ENCODE peak calls at places on chromosome X, in four cellular contexts. F, N, R and O are unnamed samples.

GRCh38 chrX:40646489-40647306 is 663 bp downstream of the CXorf38 start:
- DNase-seq in F (peak; percentile 75), N (no peak), R (peak; percentile 39), O (no peak)

GRCh38 chrX:65697915-65698796 is 30.7 kb downstream of the MSN start:
- DNase-seq in F (no peak), R (peak; percentile 39), N (no peak), O (no peak)

GRCh38 chrX:120365320-120365719 is 3.4 kb downstream of the ATP1B4 start:
- DNase-seq in F (no peak), R (peak; percentile 23), N (no peak), O (no peak)

GRCh38 chrX:68992998-68993397 is 164.2 kb downstream of the EFNB1 start:
- DNase-seq in F (peak; percentile 25), R (no peak), N (no peak), O (peak; percentile 76)

GRCh38 chrX:51862920-51863319 is 30.5 kb upstream of the MAGED1 start:
- DNase-seq in R (no peak), F (no peak), N (no peak), O (no peak)

GRCh38 chrX:19832186-19832965 is 55.0 kb downstream of the SH3KBP1 start:
- DNase-seq in N (no peak), R (no peak), F (no peak), O (peak; percentile 66)

GRCh38 chrX:9231491-9231890 is 197.6 kb upstream of the FAM9B start:
- DNase-seq in F (no peak), R (peak; percentile 34), N (no peak), O (no peak)

GRCh38 chrX:41085105-41085882 is at the start of gene USP9X:
- DNase-seq in F (peak; percentile 95), N (peak; percentile 67), R (peak; percentile 93), O (peak; percentile 96)

GRCh38 chrX:3811331-3812311 is 98.2 kb upstream of the PRKX start:
- DNase-seq in R (peak; percentile 69), F (no peak), N (no peak), O (no peak)

GRCh38 chrX:110120025-110120424 is 117.1 kb downstream of the TMEM164 start:
- DNase-seq in F (no peak), R (no peak), N (no peak), O (no peak)

GRCh38 chrX:85992811-85993229 is 54.5 kb downstream of the CHM start:
- DNase-seq in F (no peak), R (peak; percentile 56), N (no peak), O (no peak)

GRCh38 chrX:40061871-40062524 is 35.8 kb downstream of the BCOR start:
- DNase-seq in R (no peak), N (no peak), F (no peak), O (no peak)

GRCh38 chrX:39472161-39472560 is 625.6 kb downstream of the BCOR start:
- DNase-seq in R (no peak), N (no peak), F (no peak), O (no peak)

GRCh38 chrX:32408389-32408788 is 803.0 kb downstream of the DMD start:
- DNase-seq in N (no peak), F (no peak), R (peak; percentile 13), O (no peak)

GRCh38 chrX:63506320-63506719 is 155.2 kb upstream of the SPIN4 start:
- DNase-seq in F (no peak), N (no peak), R (peak; percentile 66), O (no peak)

GRCh38 chrX:2707334-2707760 is 16.3 kb downstream of the CD99 start:
- DNase-seq in R (peak; percentile 88), F (peak; percentile 87), N (no peak), O (no peak)

GRCh38 chrX:70139736-70140135 is 6.5 kb downstream of the IGBP1 start:
- DNase-seq in R (no peak), F (no peak), N (no peak), O (no peak)

GRCh38 chrX:38929966-38930421 is 128.7 kb downstream of the MID1IP1 start:
- DNase-seq in R (peak; percentile 5), F (no peak), N (no peak), O (no peak)

GRCh38 chrX:37800762-37801161 is 20.9 kb downstream of the CYBB start:
- DNase-seq in R (peak; percentile 16), N (no peak), F (no peak), O (no peak)

GRCh38 chrX:136275553-136275952 is 24.4 kb upstream of the MAP7D3 start:
- DNase-seq in N (no peak), R (no peak), F (no peak), O (no peak)

GRCh38 chrX:47751670-47752069 is 85.0 kb upstream of the ZNF81 start:
- DNase-seq in N (no peak), R (peak; percentile 51), F (no peak), O (no peak)

GRCh38 chrX:18410038-18410437 is 15.4 kb upstream of the CDKL5 start:
- DNase-seq in N (no peak), R (peak; percentile 75), F (no peak), O (no peak)

GRCh38 chrX:139332441-139332840 is 198.1 kb upstream of the F9 start:
- DNase-seq in R (no peak), F (no peak), N (no peak), O (no peak)

GRCh38 chrX:153777261-153778090 is 3.4 kb upstream of the SRPK3 start:
- DNase-seq in R (no peak), F (no peak), N (no peak), O (no peak)

GRCh38 chrX:45602151-45602550 is 401.5 kb upstream of the DIPK2B start:
- DNase-seq in N (no peak), R (peak; percentile 68), F (no peak), O (no peak)

GRCh38 chrX:155577682-155578081 is 35.1 kb downstream of the TMLHE start:
- DNase-seq in R (no peak), F (no peak), N (no peak), O (no peak)
- TF ChIP-seq CTCF in R (no peak), F (no peak), N (no peak), O (no peak)

DNA sequence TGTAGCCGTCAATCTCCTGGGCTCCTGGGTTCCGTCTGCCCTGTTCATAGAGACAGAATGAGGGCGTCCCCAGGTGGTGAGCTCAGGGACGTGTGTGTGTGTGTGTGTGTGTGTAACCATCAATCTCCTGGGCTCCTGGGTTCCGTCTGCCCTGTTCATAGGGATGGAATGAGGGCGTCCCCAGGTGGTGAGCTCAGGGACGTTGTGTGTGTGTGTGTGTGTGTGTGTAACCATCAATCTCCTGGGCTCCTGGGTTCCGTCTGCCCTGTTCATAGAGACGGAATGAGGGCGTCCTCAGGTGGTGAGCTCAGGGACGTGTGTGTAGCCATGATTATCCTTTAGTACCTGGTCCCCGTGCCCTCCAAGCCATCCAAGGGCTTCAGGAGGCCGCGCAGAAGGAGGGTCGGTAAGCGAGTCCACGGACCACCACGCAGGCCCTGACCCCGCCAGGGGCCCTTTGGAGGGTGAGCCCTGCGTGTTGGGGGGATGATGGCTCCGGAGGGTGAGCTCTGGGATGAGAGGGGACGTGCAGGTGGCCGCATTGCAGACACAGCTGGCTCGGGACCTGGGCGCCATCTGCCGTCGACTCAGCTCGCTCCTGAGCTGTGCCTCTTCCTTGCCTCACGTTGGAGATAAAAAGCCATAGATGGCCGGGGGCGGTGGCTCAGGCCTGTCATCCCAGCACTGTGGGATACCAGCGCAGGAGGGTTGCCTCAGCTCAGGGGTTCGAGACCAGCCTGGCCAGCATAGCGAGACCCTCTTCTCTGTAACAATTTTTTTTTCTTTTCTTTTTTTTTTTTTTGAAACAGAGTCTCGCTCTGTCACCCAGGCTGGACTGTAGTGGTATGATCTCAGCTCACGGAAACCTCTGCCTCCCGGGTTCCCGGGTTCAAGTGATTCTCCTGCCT is 5.4 kb upstream of the GTPBP6 start:
- DNase-seq in N (no peak), F (peak; percentile 75), R (peak; percentile 89), O (no peak)
- TF ChIP-seq CTCF in N (peak; percentile 43), F (no peak), R (peak; percentile 2), O (peak; percentile 48)

GRCh38 chrX:22818061-22818460 is 181.7 kb upstream of the DDX53 start:
- DNase-seq in R (no peak), N (no peak), F (no peak), O (no peak)
- TF ChIP-seq CTCF in R (no peak), N (no peak), F (no peak), O (no peak)

DNA sequence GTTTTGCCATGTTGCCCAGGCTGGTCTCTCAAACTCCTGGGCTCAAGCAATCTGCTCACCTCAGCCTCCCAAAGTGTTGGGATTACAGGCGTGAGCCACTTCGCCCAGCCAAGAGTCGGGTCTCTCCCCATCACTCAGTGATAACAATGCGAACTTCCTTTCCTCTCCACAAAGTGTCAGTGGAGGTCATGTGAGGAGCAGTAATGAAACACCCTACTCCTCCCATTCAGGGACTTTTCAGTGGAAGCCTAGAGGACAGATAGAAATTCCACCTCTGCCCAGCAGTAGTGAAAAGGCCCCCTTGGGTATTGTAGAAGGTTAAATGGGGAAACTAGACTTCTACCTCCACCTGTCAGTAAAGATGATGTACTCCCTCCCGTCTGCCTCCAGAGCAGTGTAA is 141.9 kb upstream of the STK26 start:
- DNase-seq in N (no peak), R (no peak), F (no peak), O (no peak)
- TF ChIP-seq CTCF in N (no peak), R (no peak), F (no peak), O (no peak)

GRCh38 chrX:105701310-105702052 is 120.9 kb upstream of the NRK start:
- DNase-seq in F (no peak), N (no peak), R (peak; percentile 38), O (no peak)
- TF ChIP-seq CTCF in F (no peak), N (peak; percentile 50), R (peak; percentile 31), O (peak; percentile 54)